ENCODE peak calls at places on chromosomes 11 and 22, in ten cellular contexts. One of them, this sample, is unnamed. For H3K4me1, the result is how much of the 10 kb centered on the place peaks cover.

GRCh38 chr11:31560842-31561476 is 51.4 kb downstream of the ELP4 start:
- DNase-seq in heart right ventricle: no peak
- DNase-seq in vagina: no peak
- DNase-seq in mucosa of descending colon: no peak
- DNase-seq in uterus: no peak
- DNase-seq in foreskin keratinocyte: no peak
- DNase-seq in Caco-2: no peak
- DNase-seq in IMR-90: no peak
- DNase-seq in body of pancreas: no peak
- DNase-seq in prostate gland: no peak
- DNase-seq in this sample: no peak

GRCh38 chr11:35418847-35419712 is at the start of gene SLC1A2:
- DNase-seq in IMR-90: peak
- DNase-seq in prostate gland: no peak
- DNase-seq in mucosa of descending colon: no peak
- DNase-seq in Caco-2: peak
- DNase-seq in foreskin keratinocyte: peak
- DNase-seq in body of pancreas: no peak
- DNase-seq in uterus: peak
- DNase-seq in heart right ventricle: peak
- DNase-seq in vagina: no peak
- DNase-seq in this sample: no peak

GRCh38 chr11:77473001-77473800 is 693 bp downstream of the PAK1 start:
- DNase-seq in foreskin keratinocyte: peak
- DNase-seq in Caco-2: peak
- DNase-seq in IMR-90: no peak
- DNase-seq in prostate gland: peak
- DNase-seq in heart right ventricle: peak
- DNase-seq in body of pancreas: peak
- DNase-seq in vagina: no peak
- DNase-seq in mucosa of descending colon: peak
- DNase-seq in uterus: peak
- DNase-seq in this sample: peak

GRCh38 chr22:29813563-29813962 is 24.5 kb downstream of the ASCC2 start:
- DNase-seq in mucosa of descending colon: no peak
- DNase-seq in prostate gland: no peak
- DNase-seq in vagina: no peak
- DNase-seq in heart right ventricle: no peak
- DNase-seq in uterus: no peak
- DNase-seq in Caco-2: peak
- DNase-seq in IMR-90: no peak
- DNase-seq in body of pancreas: no peak
- DNase-seq in foreskin keratinocyte: no peak
- DNase-seq in this sample: no peak

GRCh38 chr11:22539851-22540376 is 85.7 kb downstream of the FANCF start:
- DNase-seq in heart right ventricle: no peak
- DNase-seq in vagina: no peak
- DNase-seq in mucosa of descending colon: no peak
- DNase-seq in uterus: no peak
- DNase-seq in IMR-90: peak
- DNase-seq in Caco-2: peak
- DNase-seq in prostate gland: no peak
- DNase-seq in foreskin keratinocyte: peak
- DNase-seq in body of pancreas: peak
- DNase-seq in this sample: no peak

GRCh38 chr22:44404341-44405020 is 91.7 kb upstream of the SHISAL1 start:
- DNase-seq in prostate gland: no peak
- DNase-seq in heart right ventricle: no peak
- DNase-seq in vagina: no peak
- DNase-seq in mucosa of descending colon: no peak
- DNase-seq in IMR-90: no peak
- DNase-seq in uterus: no peak
- DNase-seq in foreskin keratinocyte: no peak
- DNase-seq in Caco-2: no peak
- DNase-seq in body of pancreas: no peak
- DNase-seq in this sample: no peak

GRCh38 chr11:72069200-72069599 is 11.1 kb downstream of the NUMA1 start:
- DNase-seq in body of pancreas: no peak
- DNase-seq in IMR-90: no peak
- DNase-seq in foreskin keratinocyte: no peak
- DNase-seq in prostate gland: no peak
- DNase-seq in heart right ventricle: no peak
- DNase-seq in uterus: no peak
- DNase-seq in mucosa of descending colon: no peak
- DNase-seq in Caco-2: no peak
- DNase-seq in vagina: no peak
- DNase-seq in this sample: no peak

GRCh38 chr11:5938603-5938965 is 3.5 kb upstream of the OR56A3 start:
- DNase-seq in vagina: no peak
- DNase-seq in Caco-2: no peak
- DNase-seq in heart right ventricle: no peak
- DNase-seq in uterus: no peak
- DNase-seq in body of pancreas: no peak
- DNase-seq in IMR-90: no peak
- DNase-seq in prostate gland: no peak
- DNase-seq in mucosa of descending colon: no peak
- DNase-seq in foreskin keratinocyte: no peak
- DNase-seq in this sample: no peak

GRCh38 chr11:86291466-86292262 is 10.4 kb upstream of the HIKESHI start:
- DNase-seq in prostate gland: peak
- DNase-seq in uterus: peak
- DNase-seq in foreskin keratinocyte: peak
- DNase-seq in IMR-90: peak
- DNase-seq in mucosa of descending colon: peak
- DNase-seq in Caco-2: peak
- DNase-seq in body of pancreas: peak
- DNase-seq in heart right ventricle: peak
- DNase-seq in vagina: no peak
- DNase-seq in this sample: peak

GRCh38 chr11:19196458-19196857 is 5.3 kb downstream of the CSRP3 start:
- DNase-seq in foreskin keratinocyte: no peak
- DNase-seq in mucosa of descending colon: peak
- DNase-seq in vagina: no peak
- DNase-seq in IMR-90: no peak
- DNase-seq in body of pancreas: no peak
- DNase-seq in prostate gland: no peak
- DNase-seq in heart right ventricle: peak
- DNase-seq in uterus: no peak
- DNase-seq in Caco-2: no peak
- DNase-seq in this sample: no peak

GRCh38 chr22:39150848-39151215 is 1.6 kb downstream of the CBX7 start:
- DNase-seq in IMR-90: no peak
- DNase-seq in mucosa of descending colon: no peak
- DNase-seq in body of pancreas: no peak
- DNase-seq in uterus: no peak
- DNase-seq in heart right ventricle: no peak
- DNase-seq in vagina: peak
- DNase-seq in foreskin keratinocyte: no peak
- DNase-seq in Caco-2: no peak
- DNase-seq in prostate gland: no peak
- DNase-seq in this sample: no peak

GRCh38 chr22:39149915-39150847 is 2.3 kb downstream of the CBX7 start:
- DNase-seq in Caco-2: no peak
- DNase-seq in body of pancreas: no peak
- DNase-seq in uterus: no peak
- DNase-seq in prostate gland: no peak
- DNase-seq in heart right ventricle: no peak
- DNase-seq in vagina: peak
- DNase-seq in foreskin keratinocyte: no peak
- DNase-seq in IMR-90: no peak
- DNase-seq in mucosa of descending colon: no peak
- DNase-seq in this sample: no peak

GRCh38 chr22:39148024-39148726 is 4.3 kb downstream of the CBX7 start:
- DNase-seq in uterus: no peak
- DNase-seq in body of pancreas: no peak
- DNase-seq in foreskin keratinocyte: no peak
- DNase-seq in prostate gland: no peak
- DNase-seq in vagina: peak
- DNase-seq in heart right ventricle: no peak
- DNase-seq in mucosa of descending colon: no peak
- DNase-seq in IMR-90: no peak
- DNase-seq in Caco-2: no peak
- DNase-seq in this sample: no peak

GRCh38 chr22:39147335-39148023 is 5.0 kb downstream of the CBX7 start:
- DNase-seq in uterus: no peak
- DNase-seq in prostate gland: no peak
- DNase-seq in Caco-2: no peak
- DNase-seq in IMR-90: no peak
- DNase-seq in foreskin keratinocyte: no peak
- DNase-seq in mucosa of descending colon: no peak
- DNase-seq in heart right ventricle: no peak
- DNase-seq in vagina: no peak
- DNase-seq in body of pancreas: no peak
- DNase-seq in this sample: no peak

GRCh38 chr22:39148727-39149535 is 3.5 kb downstream of the CBX7 start:
- DNase-seq in vagina: peak
- DNase-seq in heart right ventricle: no peak
- DNase-seq in prostate gland: no peak
- DNase-seq in mucosa of descending colon: peak
- DNase-seq in body of pancreas: peak
- DNase-seq in Caco-2: no peak
- DNase-seq in IMR-90: no peak
- DNase-seq in foreskin keratinocyte: no peak
- DNase-seq in uterus: peak
- DNase-seq in this sample: peak
- H3K4me1 ChIP-seq in vagina: half or more
- H3K4me1 ChIP-seq in heart right ventricle: half or more
- H3K4me1 ChIP-seq in prostate gland: under half
- H3K4me1 ChIP-seq in mucosa of descending colon: under half
- H3K4me1 ChIP-seq in body of pancreas: half or more
- H3K4me1 ChIP-seq in Caco-2: under half
- H3K4me1 ChIP-seq in IMR-90: under half
- H3K4me1 ChIP-seq in foreskin keratinocyte: under half
- H3K4me1 ChIP-seq in uterus: under half
- H3K4me1 ChIP-seq in this sample: under half

GRCh38 chr11:44325698-44326097 is 15.8 kb upstream of the ALX4 start:
- DNase-seq in body of pancreas: no peak
- DNase-seq in vagina: no peak
- DNase-seq in heart right ventricle: no peak
- DNase-seq in uterus: no peak
- DNase-seq in foreskin keratinocyte: no peak
- DNase-seq in Caco-2: no peak
- DNase-seq in prostate gland: no peak
- DNase-seq in mucosa of descending colon: no peak
- DNase-seq in IMR-90: no peak
- DNase-seq in this sample: no peak

GRCh38 chr11:44324787-44325525 is 15.0 kb upstream of the ALX4 start:
- DNase-seq in IMR-90: no peak
- DNase-seq in prostate gland: no peak
- DNase-seq in body of pancreas: no peak
- DNase-seq in Caco-2: no peak
- DNase-seq in foreskin keratinocyte: no peak
- DNase-seq in mucosa of descending colon: no peak
- DNase-seq in heart right ventricle: no peak
- DNase-seq in vagina: no peak
- DNase-seq in uterus: no peak
- DNase-seq in this sample: no peak

GRCh38 chr11:44326615-44327475 is 16.9 kb upstream of the ALX4 start:
- DNase-seq in prostate gland: no peak
- DNase-seq in uterus: no peak
- DNase-seq in Caco-2: peak
- DNase-seq in vagina: no peak
- DNase-seq in foreskin keratinocyte: no peak
- DNase-seq in heart right ventricle: no peak
- DNase-seq in mucosa of descending colon: no peak
- DNase-seq in body of pancreas: no peak
- DNase-seq in IMR-90: no peak
- DNase-seq in this sample: no peak

GRCh38 chr11:44329472-44330230 is 19.7 kb upstream of the ALX4 start:
- DNase-seq in IMR-90: no peak
- DNase-seq in foreskin keratinocyte: no peak
- DNase-seq in vagina: no peak
- DNase-seq in uterus: no peak
- DNase-seq in body of pancreas: no peak
- DNase-seq in Caco-2: no peak
- DNase-seq in heart right ventricle: no peak
- DNase-seq in mucosa of descending colon: no peak
- DNase-seq in prostate gland: no peak
- DNase-seq in this sample: no peak

GRCh38 chr11:44327730-44328691 is 18.1 kb upstream of the ALX4 start:
- DNase-seq in heart right ventricle: no peak
- DNase-seq in vagina: no peak
- DNase-seq in IMR-90: no peak
- DNase-seq in Caco-2: no peak
- DNase-seq in prostate gland: no peak
- DNase-seq in mucosa of descending colon: no peak
- DNase-seq in foreskin keratinocyte: no peak
- DNase-seq in body of pancreas: no peak
- DNase-seq in uterus: no peak
- DNase-seq in this sample: no peak
- TF ChIP-seq CTCF in heart right ventricle: no peak
- TF ChIP-seq CTCF in vagina: no peak
- TF ChIP-seq CTCF in IMR-90: peak
- TF ChIP-seq CTCF in Caco-2: no peak
- TF ChIP-seq CTCF in prostate gland: no peak
- TF ChIP-seq CTCF in mucosa of descending colon: no peak
- TF ChIP-seq CTCF in foreskin keratinocyte: no peak
- TF ChIP-seq CTCF in body of pancreas: no peak
- TF ChIP-seq CTCF in uterus: no peak
- TF ChIP-seq CTCF in this sample: no peak

DNA sequence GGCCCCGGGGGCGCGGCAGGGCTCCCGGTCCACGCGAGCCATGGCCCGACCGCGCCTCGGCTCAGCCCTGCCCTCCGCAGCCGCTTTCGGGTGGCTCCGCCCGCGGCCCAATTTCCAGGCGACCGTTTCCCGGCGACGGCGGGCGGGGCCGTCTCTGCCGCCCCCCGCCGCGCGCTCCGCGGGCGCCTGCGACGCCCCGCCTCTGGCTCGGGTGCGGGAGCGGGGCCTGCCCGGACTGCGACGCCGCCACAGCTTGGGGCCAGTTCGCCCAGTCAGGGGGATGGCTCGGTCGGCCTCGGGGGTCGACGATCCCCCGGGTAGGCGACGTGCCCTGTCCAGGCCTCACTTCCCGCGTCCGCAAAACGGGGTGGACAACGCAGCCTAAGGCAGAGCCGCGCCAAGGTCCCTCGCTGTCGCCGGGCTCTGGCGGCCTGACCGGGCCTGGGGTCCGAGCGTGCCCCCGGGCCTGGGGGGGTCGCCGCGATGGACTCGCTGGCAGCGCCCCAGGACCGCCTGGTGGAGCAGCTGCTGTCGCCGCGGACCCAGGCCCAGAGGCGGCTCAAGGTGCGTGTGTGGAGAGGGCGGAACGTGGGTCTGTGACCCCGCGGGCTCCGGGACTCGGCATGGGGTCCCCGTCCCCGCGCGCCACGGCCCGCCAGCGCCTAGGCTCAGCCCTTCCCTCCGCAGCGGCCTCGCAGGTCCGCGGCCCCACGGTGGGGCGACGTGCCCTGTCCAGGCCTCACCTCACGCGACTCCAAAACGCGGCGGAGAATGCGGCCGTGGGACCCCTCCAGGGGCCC is 4.2 kb downstream of the SEPTIN5 start:
- DNase-seq in heart right ventricle: no peak
- DNase-seq in uterus: no peak
- DNase-seq in body of pancreas: no peak
- DNase-seq in foreskin keratinocyte: no peak
- DNase-seq in prostate gland: no peak
- DNase-seq in IMR-90: no peak
- DNase-seq in Caco-2: no peak
- DNase-seq in vagina: no peak
- DNase-seq in mucosa of descending colon: no peak
- DNase-seq in this sample: no peak
- H3K4me1 ChIP-seq in heart right ventricle: under half
- H3K4me1 ChIP-seq in uterus: under half
- H3K4me1 ChIP-seq in body of pancreas: under half
- H3K4me1 ChIP-seq in foreskin keratinocyte: under half
- H3K4me1 ChIP-seq in prostate gland: under half
- H3K4me1 ChIP-seq in IMR-90: under half
- H3K4me1 ChIP-seq in Caco-2: under half
- H3K4me1 ChIP-seq in vagina: half or more
- H3K4me1 ChIP-seq in mucosa of descending colon: under half
- H3K4me1 ChIP-seq in this sample: under half

GRCh38 chr11:134098566-134099184 is 29.8 kb downstream of the JAM3 start:
- DNase-seq in foreskin keratinocyte: no peak
- DNase-seq in heart right ventricle: no peak
- DNase-seq in body of pancreas: peak
- DNase-seq in IMR-90: no peak
- DNase-seq in prostate gland: no peak
- DNase-seq in vagina: no peak
- DNase-seq in Caco-2: peak
- DNase-seq in mucosa of descending colon: peak
- DNase-seq in uterus: no peak
- DNase-seq in this sample: no peak
- TF ChIP-seq CTCF in foreskin keratinocyte: peak
- TF ChIP-seq CTCF in heart right ventricle: peak
- TF ChIP-seq CTCF in body of pancreas: peak
- TF ChIP-seq CTCF in IMR-90: no peak
- TF ChIP-seq CTCF in prostate gland: no peak
- TF ChIP-seq CTCF in vagina: no peak
- TF ChIP-seq CTCF in Caco-2: peak
- TF ChIP-seq CTCF in mucosa of descending colon: no peak
- TF ChIP-seq CTCF in uterus: no peak
- TF ChIP-seq CTCF in this sample: peak